ENCODE peak calls at places on chromosomes 4 and X, in four cellular contexts. M is astrocyte of the spinal cord, U is A549, V is T-helper 1 cell. X is an unnamed sample.

GRCh38 chr4:151569650-151570049 is 160.7 kb downstream of the FHIP1A start:
- DNase-seq in U (no peak), V (no peak), M (no peak), X (no peak)

GRCh38 chrX:139825618-139826017 is 107.2 kb downstream of the ATP11C start:
- DNase-seq in U (no peak), V (no peak), M (no peak), X (no peak)

GRCh38 chr4:142944565-142944964 is 98.5 kb upstream of the INPP4B start:
- DNase-seq in V (no peak), M (no peak), U (no peak), X (no peak)

GRCh38 chrX:43949669-43950068 is 23.5 kb downstream of the NDP start:
- DNase-seq in M (no peak), U (peak), V (peak), X (no peak)

GRCh38 chrX:131262738-131263679 is 26.1 kb downstream of the IGSF1 start:
- DNase-seq in U (peak), V (no peak), M (no peak), X (no peak)

GRCh38 chr4:78945638-78946179 is 6.5 kb upstream of the PAQR3 start:
- DNase-seq in M (no peak), V (no peak), U (no peak), X (no peak)

GRCh38 chr4:174278467-174278866 is 5.0 kb downstream of the FBXO8 start:
- DNase-seq in U (no peak), V (no peak), M (no peak), X (no peak)

GRCh38 chr4:141560056-141560455 is 76.3 kb upstream of the IL15 start:
- DNase-seq in U (no peak), V (no peak), M (no peak), X (no peak)

GRCh38 chr4:125551967-125552366 is 237.2 kb downstream of the FAT4 start:
- DNase-seq in M (no peak), U (no peak), V (no peak), X (no peak)

GRCh38 chr4:184574861-184575260 is 74.4 kb downstream of the CASP3 start:
- DNase-seq in U (no peak), M (no peak), V (no peak), X (no peak)

GRCh38 chrX:70092247-70092646 is 30.0 kb downstream of the OTUD6A start:
- DNase-seq in V (no peak), M (no peak), U (no peak), X (no peak)

GRCh38 chr4:184763150-184763780 is 29.4 kb upstream of the CENPU start:
- DNase-seq in U (no peak), M (no peak), V (no peak), X (no peak)

GRCh38 chr4:125317526-125317880 is 2.7 kb downstream of the FAT4 start:
- DNase-seq in U (peak), M (peak), V (no peak), X (peak)

GRCh38 chrX:133640161-133641015 is 225.1 kb upstream of the GPC4 start:
- DNase-seq in M (peak), V (no peak), U (no peak), X (no peak)

GRCh38 chr4:14234330-14234729 is 606.8 kb upstream of the BOD1L1 start:
- DNase-seq in U (no peak), V (no peak), M (no peak), X (no peak)

GRCh38 chr4:10732235-10732975 is 47.8 kb upstream of the CLNK start:
- DNase-seq in M (peak), U (no peak), V (no peak), X (no peak)

X was measured in kidney glomerular epithelial cell.